ENCODE peak calls at places on chromosomes 16 and 17, in six cellular contexts. One of them, this sample, is unnamed.

GRCh38 chr17:42316755-42317154 is 28.5 kb downstream of the STAT5A start:
- DNase-seq in KBM-7: no peak
- DNase-seq in NCI-H1930: no peak
- DNase-seq in cardiac fibroblast: no peak
- DNase-seq in NCI-H2081: no peak
- DNase-seq in stimulated activated CD8-positive, alpha-beta memory T cell treated with anti-CD3 and anti-CD28 coated beads, Interleukin-7, amount 100 ng/mL, for 1 hour: no peak
- DNase-seq in this sample: no peak

GRCh38 chr17:21689604-21690003 is 2.7 kb upstream of the KCNJ18 start:
- DNase-seq in KBM-7: no peak
- DNase-seq in NCI-H1930: no peak
- DNase-seq in cardiac fibroblast: peak; percentile 88
- DNase-seq in NCI-H2081: no peak
- DNase-seq in stimulated activated CD8-positive, alpha-beta memory T cell treated with anti-CD3 and anti-CD28 coated beads, Interleukin-7, amount 100 ng/mL, for 1 hour: no peak
- DNase-seq in this sample: peak; percentile 66

GRCh38 chr17:17873450-17873991 is 36.7 kb upstream of the SREBF1 start:
- DNase-seq in KBM-7: no peak
- DNase-seq in NCI-H1930: no peak
- DNase-seq in cardiac fibroblast: no peak
- DNase-seq in NCI-H2081: no peak
- DNase-seq in stimulated activated CD8-positive, alpha-beta memory T cell treated with anti-CD3 and anti-CD28 coated beads, Interleukin-7, amount 100 ng/mL, for 1 hour: no peak
- DNase-seq in this sample: no peak

GRCh38 chr17:46158323-46159296 is 34.6 kb downstream of the KANSL1 start:
- DNase-seq in KBM-7: no peak
- DNase-seq in NCI-H1930: no peak
- DNase-seq in cardiac fibroblast: no peak
- DNase-seq in NCI-H2081: no peak
- DNase-seq in stimulated activated CD8-positive, alpha-beta memory T cell treated with anti-CD3 and anti-CD28 coated beads, Interleukin-7, amount 100 ng/mL, for 1 hour: no peak
- DNase-seq in this sample: no peak

GRCh38 chr17:41322264-41322902 is 6.9 kb upstream of the KRTAP17-1 start:
- DNase-seq in KBM-7: peak; percentile 51
- DNase-seq in NCI-H1930: no peak
- DNase-seq in cardiac fibroblast: peak; percentile 71
- DNase-seq in NCI-H2081: peak; percentile 59
- DNase-seq in stimulated activated CD8-positive, alpha-beta memory T cell treated with anti-CD3 and anti-CD28 coated beads, Interleukin-7, amount 100 ng/mL, for 1 hour: no peak
- DNase-seq in this sample: peak; percentile 75

GRCh38 chr17:2453865-2454264 is 53.0 kb upstream of the MNT start:
- DNase-seq in KBM-7: no peak
- DNase-seq in NCI-H1930: no peak
- DNase-seq in cardiac fibroblast: no peak
- DNase-seq in NCI-H2081: no peak
- DNase-seq in stimulated activated CD8-positive, alpha-beta memory T cell treated with anti-CD3 and anti-CD28 coated beads, Interleukin-7, amount 100 ng/mL, for 1 hour: no peak
- DNase-seq in this sample: no peak

GRCh38 chr17:44909681-44910144 is 5.6 kb downstream of the GFAP start:
- DNase-seq in KBM-7: no peak
- DNase-seq in NCI-H1930: no peak
- DNase-seq in cardiac fibroblast: peak; percentile 62
- DNase-seq in NCI-H2081: no peak
- DNase-seq in stimulated activated CD8-positive, alpha-beta memory T cell treated with anti-CD3 and anti-CD28 coated beads, Interleukin-7, amount 100 ng/mL, for 1 hour: no peak
- DNase-seq in this sample: peak; percentile 24

GRCh38 chr17:38604479-38605229 is 1.1 kb downstream of the SRCIN1 start:
- DNase-seq in KBM-7: peak; percentile 33
- DNase-seq in NCI-H1930: no peak
- DNase-seq in cardiac fibroblast: no peak
- DNase-seq in NCI-H2081: no peak
- DNase-seq in stimulated activated CD8-positive, alpha-beta memory T cell treated with anti-CD3 and anti-CD28 coated beads, Interleukin-7, amount 100 ng/mL, for 1 hour: no peak
- DNase-seq in this sample: no peak

GRCh38 chr16:84086996-84087395 is 29.7 kb downstream of the MBTPS1 start:
- DNase-seq in KBM-7: no peak
- DNase-seq in NCI-H1930: no peak
- DNase-seq in cardiac fibroblast: no peak
- DNase-seq in NCI-H2081: no peak
- DNase-seq in stimulated activated CD8-positive, alpha-beta memory T cell treated with anti-CD3 and anti-CD28 coated beads, Interleukin-7, amount 100 ng/mL, for 1 hour: no peak
- DNase-seq in this sample: no peak

GRCh38 chr16:46790599-46791270 is 40.2 kb downstream of the C16orf87 start:
- DNase-seq in KBM-7: no peak
- DNase-seq in NCI-H1930: no peak
- DNase-seq in cardiac fibroblast: no peak
- DNase-seq in NCI-H2081: no peak
- DNase-seq in stimulated activated CD8-positive, alpha-beta memory T cell treated with anti-CD3 and anti-CD28 coated beads, Interleukin-7, amount 100 ng/mL, for 1 hour: no peak
- DNase-seq in this sample: no peak

GRCh38 chr16:80938035-80938927 is 68.4 kb downstream of the CMC2 start:
- DNase-seq in KBM-7: no peak
- DNase-seq in NCI-H1930: no peak
- DNase-seq in cardiac fibroblast: peak; percentile 99
- DNase-seq in NCI-H2081: no peak
- DNase-seq in stimulated activated CD8-positive, alpha-beta memory T cell treated with anti-CD3 and anti-CD28 coated beads, Interleukin-7, amount 100 ng/mL, for 1 hour: no peak
- DNase-seq in this sample: peak; percentile 39

GRCh38 chr17:40320771-40321501 is 12.0 kb downstream of the RARA start:
- DNase-seq in KBM-7: no peak
- DNase-seq in NCI-H1930: no peak
- DNase-seq in cardiac fibroblast: no peak
- DNase-seq in NCI-H2081: no peak
- DNase-seq in stimulated activated CD8-positive, alpha-beta memory T cell treated with anti-CD3 and anti-CD28 coated beads, Interleukin-7, amount 100 ng/mL, for 1 hour: no peak
- DNase-seq in this sample: no peak

GRCh38 chr16:17970816-17971291 is 365.7 kb downstream of the NPIPA8 start:
- DNase-seq in KBM-7: no peak
- DNase-seq in NCI-H1930: no peak
- DNase-seq in cardiac fibroblast: no peak
- DNase-seq in NCI-H2081: no peak
- DNase-seq in stimulated activated CD8-positive, alpha-beta memory T cell treated with anti-CD3 and anti-CD28 coated beads, Interleukin-7, amount 100 ng/mL, for 1 hour: no peak
- DNase-seq in this sample: no peak

GRCh38 chr16:17205279-17206139 is 265.3 kb downstream of the XYLT1 start:
- DNase-seq in KBM-7: no peak
- DNase-seq in NCI-H1930: no peak
- DNase-seq in cardiac fibroblast: no peak
- DNase-seq in NCI-H2081: no peak
- DNase-seq in stimulated activated CD8-positive, alpha-beta memory T cell treated with anti-CD3 and anti-CD28 coated beads, Interleukin-7, amount 100 ng/mL, for 1 hour: no peak
- DNase-seq in this sample: no peak

GRCh38 chr16:21260870-21261791 is 17.0 kb downstream of the CRYM start:
- DNase-seq in KBM-7: no peak
- DNase-seq in NCI-H1930: no peak
- DNase-seq in cardiac fibroblast: peak; percentile 89
- DNase-seq in NCI-H2081: no peak
- DNase-seq in stimulated activated CD8-positive, alpha-beta memory T cell treated with anti-CD3 and anti-CD28 coated beads, Interleukin-7, amount 100 ng/mL, for 1 hour: no peak
- DNase-seq in this sample: peak; percentile 91

GRCh38 chr17:61285483-61286320 is 113.9 kb upstream of the TBX2 start:
- DNase-seq in KBM-7: no peak
- DNase-seq in NCI-H1930: no peak
- DNase-seq in cardiac fibroblast: peak; percentile 97
- DNase-seq in NCI-H2081: no peak
- DNase-seq in stimulated activated CD8-positive, alpha-beta memory T cell treated with anti-CD3 and anti-CD28 coated beads, Interleukin-7, amount 100 ng/mL, for 1 hour: no peak
- DNase-seq in this sample: no peak

GRCh38 chr16:9689597-9689996 is 492.6 kb downstream of the GRIN2A start:
- DNase-seq in KBM-7: no peak
- DNase-seq in NCI-H1930: no peak
- DNase-seq in cardiac fibroblast: no peak
- DNase-seq in NCI-H2081: no peak
- DNase-seq in stimulated activated CD8-positive, alpha-beta memory T cell treated with anti-CD3 and anti-CD28 coated beads, Interleukin-7, amount 100 ng/mL, for 1 hour: no peak
- DNase-seq in this sample: no peak

GRCh38 chr16:27515874-27516353 is 33.8 kb downstream of the GTF3C1 start:
- DNase-seq in KBM-7: peak; percentile 35
- DNase-seq in NCI-H1930: no peak
- DNase-seq in cardiac fibroblast: peak; percentile 41
- DNase-seq in NCI-H2081: no peak
- DNase-seq in stimulated activated CD8-positive, alpha-beta memory T cell treated with anti-CD3 and anti-CD28 coated beads, Interleukin-7, amount 100 ng/mL, for 1 hour: no peak
- DNase-seq in this sample: no peak

GRCh38 chr17:79874329-79874981 is 35.2 kb upstream of the CBX4 start:
- DNase-seq in KBM-7: peak; percentile 53
- DNase-seq in NCI-H1930: peak; percentile 16
- DNase-seq in cardiac fibroblast: peak; percentile 52
- DNase-seq in NCI-H2081: peak; percentile 9
- DNase-seq in stimulated activated CD8-positive, alpha-beta memory T cell treated with anti-CD3 and anti-CD28 coated beads, Interleukin-7, amount 100 ng/mL, for 1 hour: no peak
- DNase-seq in this sample: peak; percentile 30

GRCh38 chr17:61196302-61196704 is 203.3 kb upstream of the TBX2 start:
- DNase-seq in KBM-7: no peak
- DNase-seq in NCI-H1930: no peak
- DNase-seq in cardiac fibroblast: no peak
- DNase-seq in NCI-H2081: no peak
- DNase-seq in stimulated activated CD8-positive, alpha-beta memory T cell treated with anti-CD3 and anti-CD28 coated beads, Interleukin-7, amount 100 ng/mL, for 1 hour: no peak
- DNase-seq in this sample: no peak

GRCh38 chr17:34588266-34588665 is 8.9 kb downstream of the TMEM132E start:
- DNase-seq in KBM-7: no peak
- DNase-seq in NCI-H1930: no peak
- DNase-seq in cardiac fibroblast: no peak
- DNase-seq in NCI-H2081: no peak
- DNase-seq in stimulated activated CD8-positive, alpha-beta memory T cell treated with anti-CD3 and anti-CD28 coated beads, Interleukin-7, amount 100 ng/mL, for 1 hour: no peak
- DNase-seq in this sample: no peak

GRCh38 chr17:37478187-37478586 is 11.5 kb upstream of the DUSP14 start:
- DNase-seq in KBM-7: no peak
- DNase-seq in NCI-H1930: no peak
- DNase-seq in cardiac fibroblast: peak; percentile 79
- DNase-seq in NCI-H2081: no peak
- DNase-seq in stimulated activated CD8-positive, alpha-beta memory T cell treated with anti-CD3 and anti-CD28 coated beads, Interleukin-7, amount 100 ng/mL, for 1 hour: no peak
- DNase-seq in this sample: no peak

GRCh38 chr17:77527836-77528505 is 387.2 kb downstream of the SEC14L1 start:
- DNase-seq in KBM-7: no peak
- DNase-seq in NCI-H1930: peak; percentile 13
- DNase-seq in cardiac fibroblast: no peak
- DNase-seq in NCI-H2081: peak; percentile 29
- DNase-seq in stimulated activated CD8-positive, alpha-beta memory T cell treated with anti-CD3 and anti-CD28 coated beads, Interleukin-7, amount 100 ng/mL, for 1 hour: no peak
- DNase-seq in this sample: no peak

GRCh38 chr17:57292086-57292485 is 35.8 kb downstream of the MSI2 start:
- DNase-seq in KBM-7: no peak
- DNase-seq in NCI-H1930: no peak
- DNase-seq in cardiac fibroblast: no peak
- DNase-seq in NCI-H2081: no peak
- DNase-seq in stimulated activated CD8-positive, alpha-beta memory T cell treated with anti-CD3 and anti-CD28 coated beads, Interleukin-7, amount 100 ng/mL, for 1 hour: no peak
- DNase-seq in this sample: no peak

GRCh38 chr16:22291860-22292692 is 5.1 kb upstream of the POLR3E start:
- DNase-seq in KBM-7: peak; percentile 19
- DNase-seq in NCI-H1930: no peak
- DNase-seq in cardiac fibroblast: peak; percentile 33
- DNase-seq in NCI-H2081: no peak
- DNase-seq in stimulated activated CD8-positive, alpha-beta memory T cell treated with anti-CD3 and anti-CD28 coated beads, Interleukin-7, amount 100 ng/mL, for 1 hour: no peak
- DNase-seq in this sample: no peak